ENCODE peak calls at places on chromosomes 16 and 17, in nine cellular contexts. Q is CD8-positive, alpha-beta T cell; F is CD4-positive, CD25-positive, alpha-beta regulatory T cell; T is pancreas; A is heart left ventricle; I is gastrocnemius medialis; B is effector memory CD4-positive, alpha-beta T cell; H is body of pancreas; G is upper lobe of right lung. D is an unnamed sample.

GRCh38 chr17:13365331-13365730 is 236.4 kb downstream of the HS3ST3A1 start:
- DNase-seq in Q (no peak), F (no peak), T (no peak), A (no peak), I (no peak), B (no peak), H (no peak), G (no peak), D (no peak)

GRCh38 chr16:59545666-59546065 is 811.5 kb upstream of the GOT2 start:
- DNase-seq in Q (no peak), F (no peak), T (no peak), A (no peak), I (no peak), B (no peak), H (no peak), G (no peak), D (no peak)

GRCh38 chr16:57867000-57867561 is 64.8 kb upstream of the KIFC3 start:
- DNase-seq in Q (no peak), F (no peak), T (no peak), A (no peak), I (no peak), B (no peak), H (no peak), G (no peak), D (no peak)

GRCh38 chr16:54056921-54057320 is 229.7 kb downstream of the IRX3 start:
- DNase-seq in Q (no peak), F (no peak), T (no peak), A (no peak), I (no peak), B (no peak), H (no peak), G (no peak), D (no peak)

GRCh38 chr17:39813631-39814030 is 50.5 kb downstream of the IKZF3 start:
- DNase-seq in Q (peak; percentile 79), F (peak; percentile 82), T (no peak), A (no peak), I (no peak), B (peak; percentile 66), H (no peak), G (no peak), D (no peak)

GRCh38 chr17:4209611-4210010 is 54.2 kb downstream of the ANKFY1 start:
- DNase-seq in Q (no peak), F (no peak), T (no peak), A (no peak), I (peak; percentile 65), B (no peak), H (no peak), G (no peak), D (peak; percentile 56)

GRCh38 chr17:2924211-2924610 is 128.0 kb downstream of the RAP1GAP2 start:
- DNase-seq in Q (no peak), F (no peak), T (no peak), A (no peak), I (no peak), B (no peak), H (no peak), G (no peak), D (no peak)

GRCh38 chr17:53837131-53837530 is 14.4 kb downstream of the KIF2B start:
- DNase-seq in Q (no peak), F (no peak), T (no peak), A (no peak), I (no peak), B (no peak), H (no peak), G (no peak), D (no peak)

GRCh38 chr17:6455321-6455705 is 11.1 kb downstream of the PIMREG start:
- DNase-seq in Q (peak; percentile 41), F (peak; percentile 72), T (peak; percentile 65), A (peak; percentile 43), I (no peak), B (no peak), H (peak; percentile 23), G (peak; percentile 66), D (no peak)

GRCh38 chr16:82476786-82477185 is 150.0 kb upstream of the CDH13 start:
- DNase-seq in Q (no peak), F (no peak), T (no peak), A (no peak), I (no peak), B (no peak), H (no peak), G (no peak), D (no peak)

DNA sequence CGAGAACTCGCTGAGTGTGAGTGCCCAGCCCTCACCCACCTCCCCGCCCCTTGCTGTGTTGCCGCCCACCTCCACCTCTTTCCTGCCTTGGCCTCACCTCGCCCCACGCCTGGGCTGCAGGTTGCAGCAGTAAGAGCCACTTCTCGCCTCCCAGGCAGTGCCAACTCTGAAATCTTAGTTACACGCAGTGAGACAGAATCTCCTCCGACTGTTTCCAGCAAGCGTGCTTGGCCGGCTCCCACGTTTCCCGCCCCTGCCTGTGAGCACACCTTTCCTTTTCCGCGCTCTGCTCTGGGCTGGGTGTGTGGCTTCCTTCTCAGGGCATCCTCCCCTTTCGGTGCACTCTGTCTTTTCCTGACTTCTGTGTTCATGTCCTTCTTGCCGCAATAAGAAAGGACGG is 5.7 kb downstream of the ENGASE start:
- DNase-seq in Q (no peak), F (no peak), T (no peak), A (peak; percentile 33), I (no peak), B (no peak), H (no peak), G (no peak), D (no peak)
- H3K36me3 ChIP-seq in Q (peaks cover 30% of the 10 kb centered on the region), F (peaks cover 30% of the 10 kb centered on the region), T (peaks cover 8% of the 10 kb centered on the region), A (peaks cover 75% of the 10 kb centered on the region), I (no peaks in the 10 kb centered on the region), B (peaks cover 44% of the 10 kb centered on the region), H (no peaks in the 10 kb centered on the region), G (peaks cover 58% of the 10 kb centered on the region), D (peaks cover 6% of the 10 kb centered on the region)

GRCh38 chr16:47493358-47494337 is 32.5 kb downstream of the PHKB start:
- DNase-seq in Q (no peak), F (peak; percentile 44), T (no peak), A (no peak), I (no peak), B (no peak), H (no peak), G (no peak), D (no peak)
- H3K27ac ChIP-seq in Q (no peak overlapping the region), F (peak overlapping the region; percentile 61), T (no peak overlapping the region), A (peak overlapping the region; percentile 75), I (peak overlapping the region; percentile 77), B (no peak overlapping the region), H (no peak overlapping the region), G (peak overlapping the region; percentile 67), D (peak overlapping the region; percentile 90)

GRCh38 chr17:41521574-41522261 is 3.0 kb upstream of the KRT15 start:
- DNase-seq in Q (no peak), F (no peak), T (no peak), A (no peak), I (no peak), B (no peak), H (peak; percentile 26), G (peak; percentile 90), D (no peak)

GRCh38 chr17:41523225-41523593 is 4.5 kb upstream of the KRT15 start:
- DNase-seq in Q (no peak), F (no peak), T (no peak), A (no peak), I (no peak), B (no peak), H (no peak), G (no peak), D (no peak)

GRCh38 chr17:41523787-41524186 is 4.3 kb downstream of the KRT19 start:
- DNase-seq in Q (no peak), F (no peak), T (no peak), A (no peak), I (no peak), B (no peak), H (no peak), G (no peak), D (no peak)

GRCh38 chr17:41522301-41523224 is 3.9 kb upstream of the KRT15 start:
- DNase-seq in Q (no peak), F (no peak), T (no peak), A (no peak), I (no peak), B (no peak), H (no peak), G (no peak), D (no peak)

DNA sequence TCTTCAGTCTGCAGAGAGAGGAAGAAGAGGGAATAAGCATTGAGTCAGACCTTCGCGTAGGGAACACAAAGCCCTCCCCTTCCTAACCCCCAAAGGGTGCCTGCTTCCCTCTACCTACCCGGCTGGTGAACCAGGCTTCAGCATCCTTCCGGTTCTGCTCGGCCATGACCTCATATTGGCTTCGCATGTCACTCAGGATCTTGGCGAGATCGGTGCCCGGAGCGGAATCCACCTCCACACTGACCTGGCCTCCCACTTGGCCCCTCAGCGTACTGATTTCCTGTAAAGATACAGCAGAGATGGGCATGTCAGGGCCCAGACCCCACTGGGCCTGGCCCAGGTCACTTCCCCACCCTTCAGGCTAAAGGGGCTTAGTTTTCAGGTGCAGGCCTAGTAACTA is 3.8 kb downstream of the KRT19 start:
- DNase-seq in Q (no peak), F (no peak), T (no peak), A (no peak), I (no peak), B (no peak), H (no peak), G (no peak), D (no peak)
- H3K27me3 ChIP-seq in Q (peaks cover 20% of the 10 kb centered on the region), F (peaks cover 2% of the 10 kb centered on the region), T (peaks cover 7% of the 10 kb centered on the region), A (peaks cover 32% of the 10 kb centered on the region), I (peaks cover 38% of the 10 kb centered on the region), B (peaks cover 19% of the 10 kb centered on the region), H (no peaks in the 10 kb centered on the region), G (peaks cover 31% of the 10 kb centered on the region), D (peaks cover 8% of the 10 kb centered on the region)

GRCh38 chr17:15894258-15894657 is 50.7 kb upstream of the ADORA2B start:
- DNase-seq in Q (no peak), F (no peak), T (no peak), A (no peak), I (no peak), B (no peak), H (no peak), G (peak; percentile 42), D (no peak)

GRCh38 chr17:15892244-15892643 is 52.7 kb upstream of the ADORA2B start:
- DNase-seq in Q (no peak), F (no peak), T (no peak), A (no peak), I (no peak), B (no peak), H (no peak), G (peak; percentile 27), D (no peak)

GRCh38 chr17:15891348-15891747 is 53.6 kb upstream of the ADORA2B start:
- DNase-seq in Q (no peak), F (no peak), T (no peak), A (no peak), I (no peak), B (no peak), H (no peak), G (no peak), D (no peak)

GRCh38 chr17:15893333-15894024 is 51.5 kb upstream of the ADORA2B start:
- DNase-seq in Q (no peak), F (no peak), T (no peak), A (no peak), I (no peak), B (no peak), H (no peak), G (no peak), D (no peak)

DNA sequence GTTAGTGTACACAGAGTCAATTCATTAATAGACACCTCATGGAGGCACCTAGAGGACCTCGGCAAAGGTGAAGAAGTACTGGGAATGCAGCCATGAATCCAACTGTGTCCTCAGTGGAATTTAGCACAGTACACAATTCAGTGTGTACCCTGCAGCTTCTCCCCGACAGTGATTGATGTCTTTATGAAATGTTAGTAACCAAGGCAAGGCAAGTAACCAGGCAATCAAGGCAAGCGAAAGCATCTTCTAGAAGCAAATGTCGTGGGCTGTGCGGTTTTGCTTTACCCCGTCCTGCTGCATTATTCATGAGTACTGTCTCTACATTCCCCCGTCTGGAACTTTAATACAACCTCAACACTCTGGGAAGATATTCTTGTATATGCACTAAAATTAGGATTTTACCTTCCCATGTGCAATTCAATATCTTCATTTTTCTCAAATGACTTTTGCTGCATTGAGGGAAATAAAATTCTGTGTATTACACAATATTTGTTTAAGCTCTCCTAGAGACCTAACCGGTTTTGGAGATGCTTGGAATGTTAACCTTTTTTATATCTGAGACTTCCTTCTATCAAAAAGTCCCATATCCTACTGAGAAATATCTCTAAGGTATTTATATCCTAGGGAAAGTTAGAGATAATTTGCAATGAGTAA is 52.1 kb upstream of the ADORA2B start:
- DNase-seq in Q (no peak), F (no peak), T (no peak), A (no peak), I (no peak), B (no peak), H (no peak), G (no peak), D (no peak)
- H3K36me3 ChIP-seq in Q (no peaks in the 10 kb centered on the region), F (no peaks in the 10 kb centered on the region), T (no peaks in the 10 kb centered on the region), A (no peaks in the 10 kb centered on the region), I (no peaks in the 10 kb centered on the region), B (no peaks in the 10 kb centered on the region), H (no peaks in the 10 kb centered on the region), G (no peaks in the 10 kb centered on the region), D (no peaks in the 10 kb centered on the region)